ENCODE peak calls at places on chromosomes 6 and 20, in eight cellular contexts. One of them, this sample, is unnamed.
A peak's percentile ranks its signal among the peaks of the same experiment; 100 is the strongest.

GRCh38 chr6:158926429-158926828 is 73.6 kb downstream of the RSPH3 start:
- DNase-seq in epithelial cell of esophagus: peak; percentile 91
- DNase-seq in HFFc6: peak; percentile 88
- DNase-seq in neural crest cell: no peak
- DNase-seq in HepG2: peak; percentile 13
- DNase-seq in glutamatergic neuron: no peak
- DNase-seq in brain microvascular endothelial cell: peak; percentile 75
- DNase-seq in progenitor cell of endocrine pancreas: no peak
- DNase-seq in this sample: no peak

GRCh38 chr6:50712291-50712690 is 1.0 kb upstream of the TFAP2D start:
- DNase-seq in HepG2: no peak
- DNase-seq in neural crest cell: no peak
- DNase-seq in glutamatergic neuron: no peak
- DNase-seq in HFFc6: no peak
- DNase-seq in brain microvascular endothelial cell: no peak
- DNase-seq in progenitor cell of endocrine pancreas: no peak
- DNase-seq in epithelial cell of esophagus: no peak
- DNase-seq in this sample: no peak

GRCh38 chr20:45948261-45948733 is 13.8 kb downstream of the PCIF1 start:
- DNase-seq in HepG2: no peak
- DNase-seq in brain microvascular endothelial cell: no peak
- DNase-seq in glutamatergic neuron: no peak
- DNase-seq in epithelial cell of esophagus: no peak
- DNase-seq in HFFc6: no peak
- DNase-seq in neural crest cell: no peak
- DNase-seq in progenitor cell of endocrine pancreas: no peak
- DNase-seq in this sample: no peak

GRCh38 chr20:53655909-53656652 is 62.4 kb upstream of the ZNF217 start:
- DNase-seq in glutamatergic neuron: no peak
- DNase-seq in progenitor cell of endocrine pancreas: no peak
- DNase-seq in HepG2: no peak
- DNase-seq in epithelial cell of esophagus: peak; percentile 38
- DNase-seq in HFFc6: peak; percentile 17
- DNase-seq in neural crest cell: no peak
- DNase-seq in brain microvascular endothelial cell: no peak
- DNase-seq in this sample: no peak

GRCh38 chr6:29414588-29414987 is at the start of gene OR12D1:
- DNase-seq in glutamatergic neuron: no peak
- DNase-seq in neural crest cell: no peak
- DNase-seq in HFFc6: no peak
- DNase-seq in HepG2: peak; percentile 10
- DNase-seq in brain microvascular endothelial cell: no peak
- DNase-seq in epithelial cell of esophagus: peak; percentile 66
- DNase-seq in progenitor cell of endocrine pancreas: no peak
- DNase-seq in this sample: no peak

GRCh38 chr6:165663283-165663735 is 268 bp upstream of the PDE10A start:
- DNase-seq in neural crest cell: peak; percentile 19
- DNase-seq in epithelial cell of esophagus: peak; percentile 17
- DNase-seq in brain microvascular endothelial cell: peak; percentile 46
- DNase-seq in glutamatergic neuron: no peak
- DNase-seq in HFFc6: no peak
- DNase-seq in HepG2: no peak
- DNase-seq in progenitor cell of endocrine pancreas: no peak
- DNase-seq in this sample: no peak

GRCh38 chr20:12827796-12828406 is 180.9 kb upstream of the SPTLC3 start:
- DNase-seq in HepG2: no peak
- DNase-seq in neural crest cell: no peak
- DNase-seq in glutamatergic neuron: peak; percentile 24
- DNase-seq in epithelial cell of esophagus: no peak
- DNase-seq in brain microvascular endothelial cell: no peak
- DNase-seq in HFFc6: no peak
- DNase-seq in progenitor cell of endocrine pancreas: no peak
- DNase-seq in this sample: no peak

GRCh38 chr20:56690531-56691175 is 61.5 kb downstream of the TFAP2C start:
- DNase-seq in HepG2: no peak
- DNase-seq in progenitor cell of endocrine pancreas: no peak
- DNase-seq in epithelial cell of esophagus: peak; percentile 38
- DNase-seq in glutamatergic neuron: no peak
- DNase-seq in brain microvascular endothelial cell: no peak
- DNase-seq in HFFc6: no peak
- DNase-seq in neural crest cell: no peak
- DNase-seq in this sample: no peak

GRCh38 chr6:166743415-166743814 is 116.4 kb upstream of the RPS6KA2 start:
- DNase-seq in epithelial cell of esophagus: no peak
- DNase-seq in progenitor cell of endocrine pancreas: no peak
- DNase-seq in brain microvascular endothelial cell: no peak
- DNase-seq in neural crest cell: no peak
- DNase-seq in glutamatergic neuron: no peak
- DNase-seq in HFFc6: no peak
- DNase-seq in HepG2: no peak
- DNase-seq in this sample: no peak

GRCh38 chr20:26167499-26167898 is 470.8 kb upstream of the ZNF337 start:
- DNase-seq in HFFc6: peak; percentile 42
- DNase-seq in brain microvascular endothelial cell: no peak
- DNase-seq in progenitor cell of endocrine pancreas: no peak
- DNase-seq in glutamatergic neuron: no peak
- DNase-seq in neural crest cell: no peak
- DNase-seq in epithelial cell of esophagus: peak; percentile 4
- DNase-seq in HepG2: no peak
- DNase-seq in this sample: no peak

GRCh38 chr20:25356294-25356933 is 34.2 kb downstream of the ABHD12 start:
- DNase-seq in glutamatergic neuron: peak; percentile 80
- DNase-seq in epithelial cell of esophagus: no peak
- DNase-seq in HFFc6: no peak
- DNase-seq in progenitor cell of endocrine pancreas: no peak
- DNase-seq in neural crest cell: no peak
- DNase-seq in HepG2: no peak
- DNase-seq in brain microvascular endothelial cell: no peak
- DNase-seq in this sample: no peak

GRCh38 chr6:126927841-126928240 is 190.6 kb upstream of the RSPO3 start:
- DNase-seq in neural crest cell: no peak
- DNase-seq in epithelial cell of esophagus: no peak
- DNase-seq in progenitor cell of endocrine pancreas: no peak
- DNase-seq in HFFc6: no peak
- DNase-seq in glutamatergic neuron: no peak
- DNase-seq in HepG2: no peak
- DNase-seq in brain microvascular endothelial cell: no peak
- DNase-seq in this sample: no peak

GRCh38 chr6:126919947-126920346 is 198.5 kb upstream of the RSPO3 start:
- DNase-seq in HFFc6: peak; percentile 97
- DNase-seq in glutamatergic neuron: no peak
- DNase-seq in HepG2: no peak
- DNase-seq in epithelial cell of esophagus: peak; percentile 86
- DNase-seq in brain microvascular endothelial cell: peak; percentile 93
- DNase-seq in progenitor cell of endocrine pancreas: no peak
- DNase-seq in neural crest cell: no peak
- DNase-seq in this sample: no peak

GRCh38 chr6:126926926-126927325 is 191.5 kb upstream of the RSPO3 start:
- DNase-seq in HFFc6: no peak
- DNase-seq in epithelial cell of esophagus: no peak
- DNase-seq in glutamatergic neuron: no peak
- DNase-seq in HepG2: no peak
- DNase-seq in neural crest cell: no peak
- DNase-seq in brain microvascular endothelial cell: no peak
- DNase-seq in progenitor cell of endocrine pancreas: no peak
- DNase-seq in this sample: no peak

DNA sequence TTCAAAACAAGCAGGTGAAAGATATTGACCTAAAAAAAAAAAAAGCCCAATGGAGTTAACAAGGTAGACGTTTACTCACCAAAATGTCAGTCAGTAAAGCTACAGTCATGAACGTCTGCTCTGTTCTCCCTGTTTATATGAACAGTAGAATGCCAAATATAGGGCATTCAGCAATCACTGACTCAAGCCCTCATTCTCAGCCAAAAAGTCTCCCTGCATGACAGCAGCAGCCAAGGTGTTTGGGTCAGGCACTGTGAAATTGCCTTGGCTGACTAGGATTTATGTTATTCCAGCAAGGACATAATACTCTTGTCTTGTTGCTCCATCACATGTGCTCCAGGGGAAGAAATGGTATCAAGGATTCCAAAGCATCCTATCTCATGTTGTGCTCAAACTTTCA is 194.7 kb upstream of the RSPO3 start:
- DNase-seq in progenitor cell of endocrine pancreas: no peak
- DNase-seq in glutamatergic neuron: no peak
- DNase-seq in brain microvascular endothelial cell: no peak
- DNase-seq in HFFc6: no peak
- DNase-seq in epithelial cell of esophagus: no peak
- DNase-seq in neural crest cell: no peak
- DNase-seq in HepG2: no peak
- DNase-seq in this sample: no peak
- TF ChIP-seq CTCF in progenitor cell of endocrine pancreas: no peak
- TF ChIP-seq CTCF in glutamatergic neuron: no peak
- TF ChIP-seq CTCF in brain microvascular endothelial cell: no peak
- TF ChIP-seq CTCF in HFFc6: no peak
- TF ChIP-seq CTCF in epithelial cell of esophagus: no peak
- TF ChIP-seq CTCF in neural crest cell: no peak
- TF ChIP-seq CTCF in HepG2: no peak
- TF ChIP-seq CTCF in this sample: no peak

DNA sequence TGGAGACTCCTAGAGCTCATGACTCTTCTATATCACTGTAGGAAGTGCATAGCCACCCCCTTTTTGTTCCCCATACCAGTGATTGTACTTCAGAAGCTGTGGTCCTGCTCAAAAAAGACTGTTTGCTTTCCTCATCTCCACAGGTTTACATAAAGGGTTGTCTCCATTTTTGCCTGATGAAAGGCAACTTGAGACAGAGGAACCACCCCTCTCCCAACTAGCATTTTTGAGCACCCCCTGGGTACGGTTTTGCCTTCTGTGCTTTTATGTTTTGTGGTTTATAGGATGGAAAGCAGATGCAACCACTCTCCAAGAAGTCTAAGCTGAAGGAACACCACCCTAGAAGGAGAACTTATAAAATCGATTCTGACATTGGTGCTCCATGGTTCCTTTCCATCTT is 127.7 kb upstream of the SUPT3H start:
- DNase-seq in brain microvascular endothelial cell: no peak
- DNase-seq in progenitor cell of endocrine pancreas: no peak
- DNase-seq in neural crest cell: no peak
- DNase-seq in glutamatergic neuron: no peak
- DNase-seq in epithelial cell of esophagus: no peak
- DNase-seq in HFFc6: no peak
- DNase-seq in HepG2: no peak
- DNase-seq in this sample: no peak
- TF ChIP-seq CTCF in brain microvascular endothelial cell: no peak
- TF ChIP-seq CTCF in progenitor cell of endocrine pancreas: no peak
- TF ChIP-seq CTCF in neural crest cell: no peak
- TF ChIP-seq CTCF in glutamatergic neuron: no peak
- TF ChIP-seq CTCF in epithelial cell of esophagus: no peak
- TF ChIP-seq CTCF in HFFc6: no peak
- TF ChIP-seq CTCF in HepG2: no peak
- TF ChIP-seq CTCF in this sample: no peak

DNA sequence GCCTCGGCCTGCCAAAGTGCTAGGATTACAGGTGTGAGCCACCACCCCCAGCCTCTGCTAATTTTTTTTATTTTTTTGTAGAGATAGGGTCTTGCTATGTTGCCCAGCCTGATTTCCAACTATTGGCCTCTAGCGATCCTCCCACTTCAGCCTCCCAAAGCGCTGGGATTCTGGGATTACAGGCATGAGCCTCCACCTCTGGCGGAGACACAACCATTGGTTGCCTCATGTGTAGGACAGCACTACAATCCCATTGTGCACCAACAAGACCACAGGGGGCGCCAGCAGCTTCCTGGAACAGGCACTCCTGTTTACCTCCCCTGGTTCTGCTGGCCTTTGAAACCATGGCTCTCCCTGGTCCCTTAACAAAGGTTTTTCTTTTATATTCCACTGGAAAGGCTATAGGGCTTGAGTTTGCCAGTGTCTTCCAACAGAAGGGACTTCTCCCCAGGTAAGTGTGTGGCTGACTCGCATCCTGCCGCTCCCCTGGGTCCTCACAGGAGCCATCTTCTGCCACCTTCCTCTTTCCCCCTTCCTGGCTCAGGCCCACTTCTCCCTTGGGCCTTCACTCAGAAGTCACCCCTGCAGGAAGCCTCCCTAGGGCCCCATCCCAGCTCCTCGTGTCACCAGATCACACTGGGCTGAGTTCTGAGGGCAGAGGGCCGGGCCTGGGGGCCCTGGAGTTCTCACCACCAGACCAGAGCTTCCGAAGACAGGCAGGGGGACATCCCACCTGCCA is 39.2 kb upstream of the TLDC2 start:
- DNase-seq in brain microvascular endothelial cell: peak; percentile 67
- DNase-seq in progenitor cell of endocrine pancreas: no peak
- DNase-seq in HepG2: peak; percentile 89
- DNase-seq in neural crest cell: peak; percentile 66
- DNase-seq in epithelial cell of esophagus: peak; percentile 64
- DNase-seq in glutamatergic neuron: peak; percentile 84
- DNase-seq in HFFc6: peak; percentile 36
- DNase-seq in this sample: peak; percentile 63
- TF ChIP-seq CTCF in brain microvascular endothelial cell: peak; percentile 74
- TF ChIP-seq CTCF in progenitor cell of endocrine pancreas: peak; percentile 52
- TF ChIP-seq CTCF in HepG2: peak; percentile 94
- TF ChIP-seq CTCF in neural crest cell: peak; percentile 58
- TF ChIP-seq CTCF in epithelial cell of esophagus: peak; percentile 43
- TF ChIP-seq CTCF in glutamatergic neuron: peak; percentile 43
- TF ChIP-seq CTCF in HFFc6: peak; percentile 74
- TF ChIP-seq CTCF in this sample: peak; percentile 72

GRCh38 chr6:110873981-110874879 is at the start of gene AMD1:
- DNase-seq in glutamatergic neuron: peak; percentile 96
- DNase-seq in progenitor cell of endocrine pancreas: peak; percentile 94
- DNase-seq in HFFc6: peak; percentile 99
- DNase-seq in neural crest cell: peak; percentile 91
- DNase-seq in HepG2: peak; percentile 95
- DNase-seq in epithelial cell of esophagus: peak; percentile 97
- DNase-seq in brain microvascular endothelial cell: peak; percentile 97
- DNase-seq in this sample: peak; percentile 98
- TF ChIP-seq CTCF in glutamatergic neuron: no peak
- TF ChIP-seq CTCF in progenitor cell of endocrine pancreas: no peak
- TF ChIP-seq CTCF in HFFc6: no peak
- TF ChIP-seq CTCF in neural crest cell: no peak
- TF ChIP-seq CTCF in HepG2: no peak
- TF ChIP-seq CTCF in epithelial cell of esophagus: no peak
- TF ChIP-seq CTCF in brain microvascular endothelial cell: no peak
- TF ChIP-seq CTCF in this sample: no peak

GRCh38 chr20:59033616-59034165 is 1.6 kb upstream of the ATP5F1E start:
- DNase-seq in neural crest cell: no peak
- DNase-seq in brain microvascular endothelial cell: no peak
- DNase-seq in progenitor cell of endocrine pancreas: no peak
- DNase-seq in glutamatergic neuron: no peak
- DNase-seq in HFFc6: no peak
- DNase-seq in HepG2: no peak
- DNase-seq in epithelial cell of esophagus: no peak
- DNase-seq in this sample: no peak

GRCh38 chr20:59032023-59032712 is at the start of gene ATP5F1E:
- DNase-seq in brain microvascular endothelial cell: peak; percentile 93
- DNase-seq in epithelial cell of esophagus: peak; percentile 97
- DNase-seq in glutamatergic neuron: peak; percentile 98
- DNase-seq in neural crest cell: peak; percentile 89
- DNase-seq in progenitor cell of endocrine pancreas: peak; percentile 93
- DNase-seq in HFFc6: peak; percentile 90
- DNase-seq in HepG2: peak; percentile 95
- DNase-seq in this sample: peak; percentile 94

GRCh38 chr20:59033093-59033492 is 958 bp upstream of the ATP5F1E start:
- DNase-seq in glutamatergic neuron: no peak
- DNase-seq in HFFc6: no peak
- DNase-seq in epithelial cell of esophagus: no peak
- DNase-seq in neural crest cell: no peak
- DNase-seq in progenitor cell of endocrine pancreas: no peak
- DNase-seq in brain microvascular endothelial cell: no peak
- DNase-seq in HepG2: no peak
- DNase-seq in this sample: no peak

GRCh38 chr20:59031326-59032022 is 661 bp downstream of the ATP5F1E start:
- DNase-seq in epithelial cell of esophagus: no peak
- DNase-seq in HepG2: peak; percentile 31
- DNase-seq in brain microvascular endothelial cell: no peak
- DNase-seq in glutamatergic neuron: no peak
- DNase-seq in HFFc6: no peak
- DNase-seq in progenitor cell of endocrine pancreas: no peak
- DNase-seq in neural crest cell: no peak
- DNase-seq in this sample: no peak

GRCh38 chr20:59032713-59033059 is 551 bp upstream of the ATP5F1E start:
- DNase-seq in glutamatergic neuron: peak; percentile 45
- DNase-seq in progenitor cell of endocrine pancreas: no peak
- DNase-seq in neural crest cell: no peak
- DNase-seq in HFFc6: peak; percentile 20
- DNase-seq in HepG2: peak; percentile 54
- DNase-seq in epithelial cell of esophagus: peak; percentile 38
- DNase-seq in brain microvascular endothelial cell: no peak
- DNase-seq in this sample: no peak
- TF ChIP-seq CTCF in glutamatergic neuron: peak; percentile 24
- TF ChIP-seq CTCF in progenitor cell of endocrine pancreas: peak; percentile 27
- TF ChIP-seq CTCF in neural crest cell: peak; percentile 56
- TF ChIP-seq CTCF in HFFc6: no peak
- TF ChIP-seq CTCF in HepG2: peak; percentile 18
- TF ChIP-seq CTCF in epithelial cell of esophagus: peak; percentile 40
- TF ChIP-seq CTCF in brain microvascular endothelial cell: peak; percentile 46
- TF ChIP-seq CTCF in this sample: no peak